ENCODE peak calls at places on chromosome 16, in five cellular contexts. G is fibroblast of lung, D is HepG2, B is A673, I is neural progenitor cell. P is an unnamed sample.

GRCh38 chr16:12900599-12901203 is 697 bp upstream of the SHISA9 start:
- DNase-seq in G (no peak), D (no peak), B (no peak), I (peak), P (no peak)

GRCh38 chr16:54974391-54974790 is 43.7 kb downstream of the IRX5 start:
- DNase-seq in G (no peak), D (no peak), B (peak), I (no peak), P (no peak)

GRCh38 chr16:84786605-84787302 is 33.0 kb upstream of the CRISPLD2 start:
- DNase-seq in G (no peak), D (no peak), B (no peak), I (no peak), P (no peak)

GRCh38 chr16:56513972-56514371 is 5.9 kb downstream of the BBS2 start:
- DNase-seq in G (peak), D (peak), B (peak), I (peak), P (peak)

GRCh38 chr16:78108451-78108850 is 9.0 kb downstream of the WWOX start:
- DNase-seq in G (no peak), D (no peak), B (no peak), I (no peak), P (no peak)

GRCh38 chr16:81399909-81400308 is 44.7 kb upstream of the CMIP start:
- DNase-seq in G (no peak), D (no peak), B (no peak), I (no peak), P (no peak)

GRCh38 chr16:69823831-69824563 is 61.9 kb downstream of the WWP2 start:
- DNase-seq in G (no peak), D (no peak), B (no peak), I (no peak), P (no peak)

GRCh38 chr16:80804451-80805383 is at the start of gene CDYL2:
- DNase-seq in G (peak), D (no peak), B (peak), I (peak), P (peak)

GRCh38 chr16:1613728-1614225 is 1.6 kb downstream of the CRAMP1 start:
- DNase-seq in G (no peak), D (no peak), B (no peak), I (peak), P (peak)

GRCh38 chr16:22077700-22078313 is 14.5 kb upstream of the VWA3A start:
- DNase-seq in G (peak), D (peak), B (peak), I (peak), P (peak)

GRCh38 chr16:79007614-79008013 is 592.9 kb downstream of the MAF start:
- DNase-seq in G (no peak), D (no peak), B (no peak), I (no peak), P (no peak)

GRCh38 chr16:85573696-85574641 is 39.2 kb upstream of the GSE1 start:
- DNase-seq in G (peak), D (no peak), B (peak), I (no peak), P (peak)

GRCh38 chr16:50329446-50330189 is 39.2 kb downstream of the BRD7 start:
- DNase-seq in G (peak), D (peak), B (no peak), I (no peak), P (no peak)

GRCh38 chr16:85067024-85067423 is 39.4 kb downstream of the KIAA0513 start:
- DNase-seq in G (no peak), D (no peak), B (no peak), I (no peak), P (no peak)

GRCh38 chr16:1564325-1564724 is 30.9 kb downstream of the TMEM204 start:
- DNase-seq in G (no peak), D (no peak), B (no peak), I (no peak), P (no peak)

GRCh38 chr16:35725949-35726348 is 2266.5 kb downstream of the TP53TG3F start:
- DNase-seq in G (no peak), D (no peak), B (no peak), I (no peak), P (no peak)

GRCh38 chr16:54418903-54419302 is 132.3 kb upstream of the IRX3 start:
- DNase-seq in G (no peak), D (peak), B (no peak), I (no peak), P (no peak)

GRCh38 chr16:56073508-56073907 is 117.8 kb upstream of the GNAO1 start:
- DNase-seq in G (no peak), D (no peak), B (no peak), I (no peak), P (no peak)

GRCh38 chr16:66427871-66428681 is 981 bp downstream of the BEAN1 start:
- DNase-seq in G (no peak), D (no peak), B (no peak), I (peak), P (peak)

GRCh38 chr16:27639588-27640276 is 89.8 kb downstream of the KATNIP start:
- DNase-seq in G (peak), D (peak), B (peak), I (peak), P (peak)

GRCh38 chr16:85309656-85310587 is 197.7 kb upstream of the CIBAR2 start:
- DNase-seq in G (no peak), D (peak), B (peak), I (peak), P (no peak)

GRCh38 chr16:22632621-22633020 is 121.9 kb downstream of the NPIPB5 start:
- DNase-seq in G (no peak), D (no peak), B (no peak), I (no peak), P (no peak)

GRCh38 chr16:4597174-4597573 is 17.5 kb downstream of the UBALD1 start:
- DNase-seq in G (no peak), D (no peak), B (no peak), I (no peak), P (no peak)

GRCh38 chr16:69107311-69107962 is 2.0 kb downstream of the HAS3 start:
- DNase-seq in G (peak), D (no peak), B (peak), I (peak), P (peak)

GRCh38 chr16:80914379-80915078 is 92.2 kb downstream of the CMC2 start:
- DNase-seq in G (no peak), D (peak), B (no peak), I (no peak), P (peak)

GRCh38 chr16:28184625-28185024 is 27.1 kb downstream of the XPO6 start:
- DNase-seq in G (no peak), D (no peak), B (no peak), I (no peak), P (no peak)

GRCh38 chr16:80198995-80199299 is 341.8 kb upstream of the DYNLRB2 start:
- DNase-seq in G (peak), D (no peak), B (no peak), I (no peak), P (no peak)

GRCh38 chr16:77273815-77274214 is 74.6 kb downstream of the SYCE1L start:
- DNase-seq in G (peak), D (no peak), B (no peak), I (no peak), P (no peak)

GRCh38 chr16:53341787-53342186 is 92.5 kb upstream of the RBL2 start:
- DNase-seq in G (no peak), D (no peak), B (no peak), I (no peak), P (no peak)

GRCh38 chr16:49615606-49616005 is 240.3 kb downstream of the ZNF423 start:
- DNase-seq in G (no peak), D (no peak), B (no peak), I (no peak), P (no peak)

GRCh38 chr16:12111223-12111622 is 134.7 kb downstream of the SNX29 start:
- DNase-seq in G (no peak), D (no peak), B (no peak), I (no peak), P (no peak)

GRCh38 chr16:32116080-32116479 is 137.0 kb upstream of the TP53TG3D start:
- DNase-seq in G (no peak), D (no peak), B (no peak), I (no peak), P (peak)

GRCh38 chr16:7501868-7502267 is 169.2 kb downstream of the RBFOX1 start:
- DNase-seq in G (no peak), D (no peak), B (no peak), I (no peak), P (no peak)

GRCh38 chr16:84633622-84634021 is 14.7 kb upstream of the KLHL36 start:
- DNase-seq in G (no peak), D (no peak), B (no peak), I (no peak), P (no peak)

GRCh38 chr16:56547949-56548567 is 16.8 kb upstream of the MT4 start:
- DNase-seq in G (no peak), D (no peak), B (no peak), I (no peak), P (no peak)

GRCh38 chr16:1674751-1675664 is 3.1 kb upstream of the JPT2 start:
- DNase-seq in G (peak), D (no peak), B (no peak), I (no peak), P (no peak)

GRCh38 chr16:8184854-8185253 is 405.5 kb downstream of the TMEM114 start:
- DNase-seq in G (no peak), D (no peak), B (no peak), I (no peak), P (no peak)

GRCh38 chr16:57216968-57217367 is 28.1 kb upstream of the ARL2BP start:
- DNase-seq in G (no peak), D (peak), B (no peak), I (no peak), P (no peak)

GRCh38 chr16:73956592-73957495 is 339.8 kb upstream of the PSMD7 start:
- DNase-seq in G (peak), D (peak), B (peak), I (peak), P (peak)

GRCh38 chr16:14365200-14365851 is 264.7 kb downstream of the PARN start:
- DNase-seq in G (no peak), D (no peak), B (no peak), I (no peak), P (no peak)

GRCh38 chr16:15855704-15856003 is 1.2 kb downstream of the MYH11 start:
- DNase-seq in G (no peak), D (no peak), B (no peak), I (no peak), P (no peak)

GRCh38 chr16:15856217-15856616 is 611 bp downstream of the MYH11 start:
- DNase-seq in G (no peak), D (no peak), B (no peak), I (no peak), P (no peak)

GRCh38 chr16:15857779-15858560 is 1.1 kb upstream of the MYH11 start:
- DNase-seq in G (peak), D (no peak), B (no peak), I (peak), P (peak)

GRCh38 chr16:15858921-15859668 is 2.3 kb upstream of the MYH11 start:
- DNase-seq in G (no peak), D (no peak), B (no peak), I (no peak), P (no peak)

DNA sequence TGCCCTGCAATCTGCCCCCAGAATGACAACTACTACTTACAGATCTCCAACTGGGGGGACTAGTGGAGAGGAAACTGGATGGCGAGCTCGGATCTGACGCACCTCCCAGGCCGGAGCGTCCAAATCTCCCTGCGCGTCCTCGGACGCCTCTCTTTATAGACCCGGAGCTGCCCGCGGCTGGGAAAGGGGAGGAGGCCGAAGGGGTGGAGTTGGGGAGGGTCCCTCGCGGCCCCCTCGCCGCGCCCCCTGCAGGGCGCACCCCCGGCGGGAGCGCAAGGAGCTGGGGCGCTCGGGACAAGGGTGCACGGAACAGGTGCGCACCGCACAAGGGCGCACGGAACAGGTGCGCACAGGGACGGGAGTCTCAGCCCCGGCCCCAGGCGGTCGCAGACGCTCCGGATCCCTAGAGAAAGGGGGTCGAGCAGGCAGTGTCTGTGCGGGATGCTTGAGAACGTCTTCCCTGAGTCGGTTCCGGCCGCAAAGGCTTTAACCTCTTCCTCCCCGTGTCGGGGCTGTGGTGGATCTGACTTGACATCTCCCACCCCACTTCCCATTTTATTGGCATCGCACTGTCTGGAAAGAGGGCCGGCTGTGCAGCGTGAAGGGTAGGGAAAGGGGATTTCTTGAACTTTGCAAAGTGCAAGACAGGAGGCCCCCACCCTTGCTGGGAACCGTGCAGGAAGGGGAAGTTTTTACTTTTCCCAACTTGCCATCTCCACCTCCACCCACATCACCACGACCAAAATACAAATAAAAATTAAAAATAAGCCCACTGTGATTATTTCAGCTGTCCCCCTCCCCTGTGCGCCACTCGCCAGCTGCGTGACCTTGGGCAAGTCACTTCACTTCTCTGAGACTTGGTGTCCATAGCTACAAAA is at the start of gene MYH11:
- DNase-seq in G (no peak), D (no peak), B (no peak), I (peak), P (no peak)
- TF ChIP-seq EZH2 in G (peak), D (peak), B (peak), I (peak), P (peak)

GRCh38 chr16:89052191-89052787 is 41.4 kb upstream of the ACSF3 start:
- DNase-seq in G (no peak), D (no peak), B (no peak), I (no peak), P (no peak)
- TF ChIP-seq EZH2 in G (no peak), D (no peak), B (no peak), I (no peak), P (no peak)

GRCh38 chr16:10817963-10818941 is at the start of gene TVP23A:
- DNase-seq in G (no peak), D (no peak), B (no peak), I (peak), P (peak)
- TF ChIP-seq EZH2 in G (peak), D (no peak), B (peak), I (peak), P (no peak)

GRCh38 chr16:87101903-87102302 is 215.3 kb downstream of the C16orf95 start:
- DNase-seq in G (peak), D (no peak), B (no peak), I (no peak), P (no peak)

GRCh38 chr16:87099001-87099740 is 218.0 kb downstream of the C16orf95 start:
- DNase-seq in G (no peak), D (no peak), B (no peak), I (peak), P (no peak)

GRCh38 chr16:87096746-87097145 is 220.4 kb downstream of the C16orf95 start:
- DNase-seq in G (no peak), D (no peak), B (no peak), I (no peak), P (no peak)

GRCh38 chr16:87100306-87101058 is 216.7 kb downstream of the C16orf95 start:
- DNase-seq in G (no peak), D (no peak), B (no peak), I (peak), P (no peak)

DNA sequence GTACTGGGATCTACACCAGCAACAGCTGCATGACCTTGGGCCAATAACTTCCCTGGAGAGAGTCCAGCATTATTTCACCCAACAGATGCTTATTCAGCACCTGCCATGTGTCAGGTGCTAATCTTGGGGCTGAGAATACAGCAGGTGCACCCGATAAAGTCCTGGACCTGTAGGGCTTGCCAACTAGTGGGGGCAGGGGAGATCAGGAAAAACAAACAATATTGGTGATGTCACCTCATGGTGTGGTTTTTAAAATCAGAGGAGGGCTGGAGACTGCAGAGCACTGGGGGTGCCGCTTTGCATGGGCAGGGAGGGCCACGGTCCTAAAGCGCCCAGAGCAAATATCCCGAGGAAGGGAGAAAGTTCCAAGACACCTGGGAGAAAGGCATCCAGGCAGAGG is 218.8 kb downstream of the C16orf95 start:
- DNase-seq in G (no peak), D (no peak), B (no peak), I (no peak), P (no peak)
- TF ChIP-seq EZH2 in G (no peak), D (no peak), B (no peak), I (no peak), P (no peak)

GRCh38 chr16:29807426-29808218 is 1.3 kb downstream of the MAZ start:
- DNase-seq in G (peak), D (peak), B (peak), I (peak), P (peak)
- TF ChIP-seq EZH2 in G (no peak), D (no peak), B (no peak), I (no peak), P (no peak)

P was measured in hepatocyte.